ENCODE peak calls at places on chromosomes 13 and 19, in four cellular contexts. W is activated CD4-positive, alpha-beta T cell treated with anti-CD3 and anti-CD28 coated beads, Interleukin-2, amount 10 ng/mL, durations not matched to agents 7 days and 5 days; S is EL; D is WERI-Rb-1. P is an unnamed sample.

GRCh38 chr13:51737609-51738008 is 66.4 kb downstream of the DHRS12 start:
- DNase-seq in W (no peak), S (no peak), D (no peak), P (no peak)

GRCh38 chr13:26946675-26947342 is 186.2 kb upstream of the GPR12 start:
- DNase-seq in W (peak; percentile 11), S (peak; percentile 56), D (no peak), P (peak; percentile 46)

GRCh38 chr13:23086951-23087350 is 93.8 kb upstream of the SGCG start:
- DNase-seq in W (no peak), S (no peak), D (no peak), P (no peak)

GRCh38 chr13:41658057-41658642 is 200.8 kb downstream of the RGCC start:
- DNase-seq in W (no peak), S (peak; percentile 23), D (no peak), P (no peak)

GRCh38 chr19:29663861-29664752 is 1.2 kb upstream of the PLEKHF1 start:
- DNase-seq in W (no peak), S (peak; percentile 48), D (no peak), P (no peak)

GRCh38 chr13:47298506-47298905 is 401.7 kb upstream of the HTR2A start:
- DNase-seq in W (no peak), S (no peak), D (no peak), P (no peak)

GRCh38 chr19:10503002-10503789 is at the start of gene KEAP1:
- DNase-seq in W (peak; percentile 43), S (peak; percentile 42), D (peak; percentile 57), P (peak; percentile 49)

GRCh38 chr19:16233081-16233776 is 35.5 kb downstream of the AP1M1 start:
- DNase-seq in W (no peak), S (no peak), D (no peak), P (no peak)

GRCh38 chr13:98273067-98273823 is 96.2 kb upstream of the RNF113B start:
- DNase-seq in W (no peak), S (no peak), D (no peak), P (no peak)